ENCODE peak calls at places on chromosomes 11 and 22, in five cellular contexts. L, O, R, E and H are unnamed samples.

GRCh38 chr11:46918778-46919513 is 596 bp upstream of the LRP4 start:
- DNase-seq in L (no peak), O (no peak), R (peak), E (no peak), H (no peak)

GRCh38 chr22:36237462-36238347 is 1.6 kb downstream of the APOL2 start:
- DNase-seq in L (no peak), O (no peak), R (peak), E (no peak), H (no peak)

GRCh38 chr11:27462543-27462942 is 10.0 kb downstream of the LGR4 start:
- DNase-seq in L (no peak), O (no peak), R (no peak), E (no peak), H (no peak)

GRCh38 chr11:96006016-96006415 is 82.1 kb upstream of the MTMR2 start:
- DNase-seq in L (no peak), O (no peak), R (no peak), E (no peak), H (no peak)

GRCh38 chr22:22877523-22878210 is 9.9 kb upstream of the IGLL5 start:
- DNase-seq in L (peak), O (no peak), R (peak), E (peak), H (peak)

GRCh38 chr11:119262668-119263351 is 54.1 kb downstream of the MCAM start:
- DNase-seq in L (peak), O (no peak), R (peak), E (no peak), H (no peak)

GRCh38 chr11:21909145-21909544 is 283.7 kb upstream of the ANO5 start:
- DNase-seq in L (no peak), O (no peak), R (no peak), E (peak), H (no peak)

GRCh38 chr11:130999992-131000770 is 83.9 kb upstream of the SNX19 start:
- DNase-seq in L (peak), O (no peak), R (peak), E (peak), H (no peak)

GRCh38 chr11:83292709-83293435 is 6.7 kb upstream of the CCDC90B start:
- DNase-seq in L (peak), O (peak), R (peak), E (peak), H (peak)

GRCh38 chr22:44664149-44664548 is 37.9 kb upstream of the PRR5 start:
- DNase-seq in L (peak), O (no peak), R (peak), E (no peak), H (no peak)

GRCh38 chr11:32586576-32587190 is 3.1 kb downstream of the EIF3M start:
- DNase-seq in L (peak), O (no peak), R (peak), E (no peak), H (no peak)

GRCh38 chr11:109123811-109124787 is 297.9 kb upstream of the C11orf87 start:
- DNase-seq in L (peak), O (no peak), R (no peak), E (no peak), H (no peak)

GRCh38 chr11:78226684-78227680 is 38.3 kb downstream of the USP35 start:
- DNase-seq in L (no peak), O (no peak), R (no peak), E (no peak), H (no peak)

GRCh38 chr11:13184295-13184794 is 93.2 kb upstream of the BMAL1 start:
- DNase-seq in L (no peak), O (no peak), R (no peak), E (peak), H (no peak)

GRCh38 chr11:62242021-62242420 is at the start of gene SCGB1D2:
- DNase-seq in L (no peak), O (no peak), R (no peak), E (no peak), H (no peak)

GRCh38 chr11:1827931-1828330 is 6.9 kb upstream of the SYT8 start:
- DNase-seq in L (no peak), O (no peak), R (no peak), E (no peak), H (no peak)

GRCh38 chr11:67406969-67407699 is 3.3 kb downstream of the TBC1D10C start:
- DNase-seq in L (no peak), O (no peak), R (no peak), E (peak), H (no peak)

GRCh38 chr22:19769393-19769715 is 8.8 kb downstream of the TBX1 start:
- DNase-seq in L (no peak), O (no peak), R (no peak), E (no peak), H (no peak)

GRCh38 chr22:19766506-19767426 is 6.2 kb downstream of the TBX1 start:
- DNase-seq in L (no peak), O (no peak), R (peak), E (peak), H (no peak)

GRCh38 chr22:19766235-19766505 is 5.6 kb downstream of the TBX1 start:
- DNase-seq in L (no peak), O (no peak), R (no peak), E (peak), H (no peak)

GRCh38 chr22:19765477-19766234 is 5.1 kb downstream of the TBX1 start:
- DNase-seq in L (no peak), O (no peak), R (peak), E (peak), H (no peak)

GRCh38 chr22:19767427-19768380 is 7.1 kb downstream of the TBX1 start:
- DNase-seq in L (no peak), O (no peak), R (no peak), E (peak), H (no peak)
- H4K91ac ChIP-seq in L (no peak), O (no peak), R (no peak), E (no peak), H (no peak)

GRCh38 chr11:103384652-103385051 is 275.4 kb downstream of the DYNC2H1 start:
- DNase-seq in L (no peak), O (no peak), R (peak), E (no peak), H (no peak)
- H3K4me3 ChIP-seq in L (peak), O (no peak), R (no peak), E (no peak), H (no peak)

GRCh38 chr22:28903080-28903479 is 19.7 kb downstream of the ZNRF3 start:
- DNase-seq in L (no peak), O (no peak), R (no peak), E (no peak), H (no peak)
- H3K4ac ChIP-seq in L (peak), O (no peak), R (no peak), E (peak), H (no peak)

GRCh38 chr11:10601722-10602281 is 33.3 kb upstream of the LYVE1 start:
- DNase-seq in L (no peak), O (no peak), R (no peak), E (no peak), H (no peak)
- H4K91ac ChIP-seq in L (no peak), O (no peak), R (peak), E (no peak), H (no peak)

GRCh38 chr22:27348634-27349033 is 452.9 kb downstream of the MN1 start:
- DNase-seq in L (peak), O (no peak), R (peak), E (peak), H (no peak)
- H3K4me3 ChIP-seq in L (no peak), O (no peak), R (no peak), E (no peak), H (no peak)

DNA sequence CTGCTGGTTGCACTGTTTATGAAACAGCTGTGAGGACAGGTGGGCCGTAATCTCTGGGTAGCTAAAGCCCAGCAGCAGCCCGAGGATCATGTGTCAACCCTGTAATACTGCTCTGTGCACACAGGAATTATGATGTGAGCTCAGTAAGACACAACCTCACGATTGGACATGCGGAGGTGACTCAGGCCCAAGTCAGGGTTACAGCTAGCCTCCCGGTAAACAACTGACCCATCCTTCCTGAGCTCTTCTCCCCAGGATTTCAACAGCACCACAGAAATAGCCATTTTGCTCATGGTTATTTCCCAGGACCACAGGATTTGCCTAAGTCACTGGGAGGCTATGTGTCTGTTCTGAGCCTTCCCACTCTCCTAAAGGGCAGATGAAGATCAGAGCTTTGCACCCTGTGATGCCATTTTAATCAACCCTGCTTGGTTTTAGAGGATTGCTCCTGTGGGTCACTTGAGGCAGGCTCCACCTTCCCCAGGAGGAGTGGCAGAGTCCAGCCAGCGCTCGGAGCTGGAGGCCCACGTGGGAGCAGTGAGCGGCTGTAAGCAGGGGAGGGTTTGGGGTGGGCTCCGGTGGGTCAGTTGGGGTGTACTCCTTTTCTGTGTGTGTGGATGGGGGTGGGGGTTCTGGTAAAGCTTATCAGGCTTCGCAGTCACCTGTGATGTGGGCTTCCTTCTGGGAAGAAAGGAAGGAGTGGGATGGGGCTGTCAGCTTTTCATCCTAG is at the start of gene AMPD3:
- DNase-seq in L (peak), O (no peak), R (peak), E (peak), H (no peak)
- H3K4ac ChIP-seq in L (peak), O (no peak), R (peak), E (no peak), H (no peak)

DNA sequence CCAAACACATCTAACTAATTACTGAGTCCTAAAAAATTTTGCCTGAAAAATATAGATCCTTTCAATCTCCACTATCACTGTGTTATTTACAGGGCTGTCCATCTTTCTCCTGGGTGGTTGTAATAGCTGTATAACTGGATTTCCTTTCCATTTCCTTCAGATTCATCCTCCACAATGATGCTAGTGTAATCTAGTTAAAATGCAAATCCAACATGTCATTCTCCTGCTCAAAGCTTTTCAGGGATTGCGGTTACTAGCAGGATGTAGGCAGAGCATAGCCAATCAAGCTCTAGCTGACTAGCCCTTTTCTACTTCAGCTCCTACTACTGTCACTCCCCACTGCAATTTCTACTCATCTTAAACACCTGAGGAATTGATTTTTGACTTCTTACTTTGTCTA is 283.0 kb downstream of the RAB38 start:
- DNase-seq in L (no peak), O (no peak), R (no peak), E (no peak), H (no peak)
- H4K91ac ChIP-seq in L (no peak), O (no peak), R (no peak), E (no peak), H (no peak)

GRCh38 chr22:39263626-39264025 is 18.8 kb upstream of the PDGFB start:
- DNase-seq in L (no peak), O (no peak), R (no peak), E (no peak), H (no peak)

GRCh38 chr22:39267966-39268365 is 23.2 kb upstream of the PDGFB start:
- DNase-seq in L (no peak), O (no peak), R (no peak), E (no peak), H (no peak)

GRCh38 chr22:39265143-39265542 is 20.4 kb upstream of the PDGFB start:
- DNase-seq in L (no peak), O (no peak), R (no peak), E (no peak), H (no peak)

GRCh38 chr22:39266398-39267030 is 21.7 kb upstream of the PDGFB start:
- DNase-seq in L (peak), O (no peak), R (peak), E (peak), H (no peak)

GRCh38 chr22:39264344-39265116 is 19.7 kb upstream of the PDGFB start:
- DNase-seq in L (no peak), O (no peak), R (no peak), E (peak), H (no peak)
- H3K4me3 ChIP-seq in L (no peak), O (no peak), R (no peak), E (no peak), H (no peak)

GRCh38 chr11:44327730-44328691 is 18.1 kb upstream of the ALX4 start:
- DNase-seq in L (no peak), O (no peak), R (no peak), E (no peak), H (no peak)
- H3K4ac ChIP-seq in L (no peak), O (no peak), R (no peak), E (no peak), H (no peak)